ENCODE peak calls at places on chromosomes 12 and 14, in six cellular contexts. W, G, K, C, J and S are unnamed samples.

GRCh38 chr12:76085159-76085868 is 829 bp upstream of the NAP1L1 start:
- DNase-seq in W (no peak), G (no peak), K (no peak), C (peak; percentile 55), J (peak; percentile 10), S (no peak)

GRCh38 chr12:101924647-101925046 is 47.3 kb downstream of the DRAM1 start:
- DNase-seq in W (no peak), G (no peak), K (peak; percentile 22), C (no peak), J (no peak), S (peak; percentile 21)

GRCh38 chr12:77102691-77103090 is 37.3 kb upstream of the E2F7 start:
- DNase-seq in W (peak; percentile 75), G (no peak), K (no peak), C (peak; percentile 90), J (peak; percentile 59), S (peak; percentile 81)

GRCh38 chr12:108131657-108132126 is 2.6 kb downstream of the WSCD2 start:
- DNase-seq in W (no peak), G (peak; percentile 29), K (peak; percentile 20), C (no peak), J (no peak), S (no peak)

GRCh38 chr14:64758711-64759554 is 54.7 kb downstream of the PLEKHG3 start:
- DNase-seq in W (peak; percentile 93), G (no peak), K (no peak), C (peak; percentile 96), J (peak; percentile 82), S (peak; percentile 82)

GRCh38 chr14:103540816-103541493 is 12.0 kb downstream of the TRMT61A start:
- DNase-seq in W (no peak), G (no peak), K (no peak), C (no peak), J (no peak), S (no peak)

GRCh38 chr14:79328863-79329262 is 882.4 kb downstream of the DIO2 start:
- DNase-seq in W (peak; percentile 17), G (no peak), K (no peak), C (peak; percentile 46), J (no peak), S (no peak)

GRCh38 chr12:108664338-108665258 is 30.9 kb upstream of the SELPLG start:
- DNase-seq in W (peak; percentile 98), G (peak; percentile 86), K (peak; percentile 93), C (peak; percentile 87), J (peak; percentile 90), S (peak; percentile 98)

GRCh38 chr14:69685716-69686115 is 74.3 kb downstream of the SUSD6 start:
- DNase-seq in W (peak; percentile 67), G (no peak), K (no peak), C (peak; percentile 66), J (peak; percentile 77), S (peak; percentile 38)

GRCh38 chr14:74257078-74257987 is 18.1 kb downstream of the VSX2 start:
- DNase-seq in W (peak; percentile 18), G (peak; percentile 80), K (peak; percentile 78), C (no peak), J (no peak), S (peak; percentile 61)

GRCh38 chr14:30369531-30370180 is 189.3 kb upstream of the G2E3 start:
- DNase-seq in W (no peak), G (no peak), K (no peak), C (no peak), J (no peak), S (no peak)

GRCh38 chr14:76867536-76868452 is 41.6 kb downstream of the LRRC74A start:
- DNase-seq in W (no peak), G (no peak), K (no peak), C (no peak), J (no peak), S (no peak)

GRCh38 chr12:68565391-68565903 is 45.3 kb upstream of the RAP1B start:
- DNase-seq in W (peak; percentile 94), G (no peak), K (no peak), C (peak; percentile 92), J (peak; percentile 80), S (peak; percentile 96)

GRCh38 chr12:93989913-93990312 is 158.5 kb upstream of the PLXNC1 start:
- DNase-seq in W (no peak), G (no peak), K (no peak), C (no peak), J (no peak), S (peak; percentile 25)

GRCh38 chr14:61234215-61234916 is 46.8 kb downstream of the TMEM30B start:
- DNase-seq in W (no peak), G (no peak), K (no peak), C (no peak), J (no peak), S (peak; percentile 20)

GRCh38 chr12:62021808-62022207 is 238.4 kb upstream of the USP15 start:
- DNase-seq in W (no peak), G (no peak), K (peak; percentile 48), C (no peak), J (no peak), S (no peak)

GRCh38 chr12:46553266-46553665 is 180.7 kb upstream of the SLC38A2 start:
- DNase-seq in W (peak; percentile 76), G (no peak), K (no peak), C (peak; percentile 62), J (peak; percentile 93), S (peak; percentile 86)

GRCh38 chr12:55827806-55828205 is 1.6 kb downstream of the DNAJC14 start:
- DNase-seq in W (no peak), G (no peak), K (no peak), C (no peak), J (no peak), S (no peak)

GRCh38 chr12:92784795-92785562 is 82.2 kb downstream of the PLEKHG7 start:
- DNase-seq in W (peak; percentile 84), G (peak; percentile 78), K (peak; percentile 88), C (peak; percentile 70), J (peak; percentile 78), S (peak; percentile 90)

GRCh38 chr12:65740506-65740872 is 83.8 kb upstream of the HMGA2 start:
- DNase-seq in W (no peak), G (no peak), K (no peak), C (peak; percentile 23), J (no peak), S (no peak)

GRCh38 chr14:68109132-68109531 is 289.6 kb downstream of the RAD51B start:
- DNase-seq in W (peak; percentile 58), G (no peak), K (no peak), C (peak; percentile 76), J (no peak), S (no peak)

GRCh38 chr14:61764342-61765122 is 2.3 kb downstream of the SNAPC1 start:
- DNase-seq in W (no peak), G (no peak), K (no peak), C (no peak), J (no peak), S (peak; percentile 59)

GRCh38 chr12:123141615-123142517 is 9.0 kb downstream of the PITPNM2 start:
- DNase-seq in W (peak; percentile 85), G (peak; percentile 28), K (peak; percentile 13), C (peak; percentile 90), J (peak; percentile 44), S (peak; percentile 73)

GRCh38 chr12:43407816-43408645 is 144.0 kb downstream of the ADAMTS20 start:
- DNase-seq in W (peak; percentile 5), G (no peak), K (no peak), C (peak; percentile 4), J (peak; percentile 35), S (peak; percentile 70)

GRCh38 chr14:105087308-105087962 is 22.2 kb upstream of the GPR132 start:
- DNase-seq in W (peak; percentile 27), G (peak; percentile 76), K (peak; percentile 63), C (peak; percentile 63), J (peak; percentile 88), S (peak; percentile 53)

GRCh38 chr12:27575780-27576154 is 51.8 kb downstream of the PPFIBP1 start:
- DNase-seq in W (no peak), G (no peak), K (no peak), C (no peak), J (no peak), S (peak; percentile 49)

GRCh38 chr12:102543494-102543893 is 63.1 kb upstream of the IGF1 start:
- DNase-seq in W (no peak), G (no peak), K (peak; percentile 23), C (no peak), J (no peak), S (no peak)

GRCh38 chr14:52327374-52328226 is 13.5 kb downstream of the PTGER2 start:
- DNase-seq in W (peak; percentile 82), G (no peak), K (no peak), C (peak; percentile 36), J (no peak), S (peak; percentile 70)

GRCh38 chr12:102702447-102703114 is 214.5 kb downstream of the PAH start:
- DNase-seq in W (peak; percentile 65), G (peak; percentile 37), K (peak; percentile 66), C (peak; percentile 22), J (peak; percentile 20), S (peak; percentile 25)

DNA sequence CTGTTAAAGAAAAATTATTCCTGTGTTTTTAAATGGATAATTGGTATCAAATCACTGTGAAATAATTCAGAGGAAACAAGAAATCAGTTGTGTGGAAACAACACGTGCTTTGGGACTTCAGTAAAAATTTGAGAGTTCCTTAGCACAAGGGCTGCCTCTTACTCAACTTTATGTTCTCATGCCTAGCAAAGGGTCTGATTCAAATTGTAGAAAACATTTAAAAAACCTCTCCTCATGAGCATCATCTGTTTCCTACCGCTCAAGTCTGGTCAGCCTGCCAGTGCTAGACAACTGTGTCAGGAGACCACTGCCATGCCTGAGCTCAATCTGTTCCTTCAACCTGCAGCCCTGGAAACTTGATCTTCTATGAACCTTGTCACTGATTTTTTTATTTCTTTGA is 361.5 kb upstream of the PDE3A start:
- DNase-seq in W (no peak), G (no peak), K (no peak), C (no peak), J (no peak), S (no peak)
- TF ChIP-seq EZH2 in W (no peak), G (no peak), K (no peak), C (no peak), J (no peak), S (no peak)

GRCh38 chr14:92321701-92322100 is 1.3 kb upstream of the SLC24A4 start:
- DNase-seq in W (no peak), G (no peak), K (no peak), C (no peak), J (no peak), S (no peak)
- TF ChIP-seq EZH2 in W (no peak), G (no peak), K (no peak), C (no peak), J (no peak), S (no peak)

GRCh38 chr12:1533205-1533601 is 61.2 kb downstream of the FBXL14 start:
- DNase-seq in W (no peak), G (no peak), K (no peak), C (peak; percentile 27), J (no peak), S (no peak)
- TF ChIP-seq EZH2 in W (no peak), G (no peak), K (no peak), C (no peak), J (no peak), S (no peak)

GRCh38 chr12:12265571-12266388 is 1.1 kb downstream of the LRP6 start:
- DNase-seq in W (peak; percentile 66), G (no peak), K (no peak), C (peak; percentile 59), J (peak; percentile 23), S (peak; percentile 44)

GRCh38 chr12:12266389-12266872 is 413 bp downstream of the LRP6 start:
- DNase-seq in W (peak; percentile 23), G (peak; percentile 67), K (peak; percentile 74), C (no peak), J (no peak), S (no peak)

GRCh38 chr12:12265035-12265434 is 1.8 kb downstream of the LRP6 start:
- DNase-seq in W (no peak), G (no peak), K (no peak), C (no peak), J (no peak), S (no peak)

GRCh38 chr12:12267801-12268200 is 957 bp upstream of the LRP6 start:
- DNase-seq in W (no peak), G (peak; percentile 31), K (peak; percentile 56), C (no peak), J (no peak), S (peak; percentile 13)

GRCh38 chr12:12266873-12267634 is at the start of gene LRP6:
- DNase-seq in W (peak; percentile 96), G (peak; percentile 98), K (peak; percentile 95), C (peak; percentile 94), J (peak; percentile 94), S (peak; percentile 81)
- TF ChIP-seq EZH2 in W (no peak), G (no peak), K (no peak), C (no peak), J (no peak), S (no peak)